ENCODE peak calls at places on chromosomes 12 and 14, in five cellular contexts. One of them, this sample, is unnamed.

GRCh38 chr12:51460519-51460918 is 35.9 kb downstream of the SLC4A8 start:
- DNase-seq in KBM-7: no peak
- DNase-seq in amniotic stem cell: no peak
- DNase-seq in MCF 10A: no peak
- DNase-seq in NCI-H2081: peak; percentile 49
- DNase-seq in this sample: no peak

GRCh38 chr12:128727999-128728398 is 95.8 kb downstream of the SLC15A4 start:
- DNase-seq in KBM-7: no peak
- DNase-seq in amniotic stem cell: no peak
- DNase-seq in MCF 10A: peak; percentile 46
- DNase-seq in NCI-H2081: no peak
- DNase-seq in this sample: no peak

GRCh38 chr12:123945441-123946151 is 27.0 kb downstream of the CCDC92 start:
- DNase-seq in KBM-7: no peak
- DNase-seq in amniotic stem cell: no peak
- DNase-seq in MCF 10A: no peak
- DNase-seq in NCI-H2081: no peak
- DNase-seq in this sample: no peak

GRCh38 chr12:46419675-46420074 is 47.1 kb upstream of the SLC38A2 start:
- DNase-seq in KBM-7: no peak
- DNase-seq in amniotic stem cell: no peak
- DNase-seq in MCF 10A: no peak
- DNase-seq in NCI-H2081: no peak
- DNase-seq in this sample: no peak

GRCh38 chr12:70508178-70508577 is 129.1 kb downstream of the PTPRB start:
- DNase-seq in KBM-7: no peak
- DNase-seq in amniotic stem cell: no peak
- DNase-seq in MCF 10A: no peak
- DNase-seq in NCI-H2081: no peak
- DNase-seq in this sample: no peak

GRCh38 chr14:50943943-50944646 is at the start of gene PYGL:
- DNase-seq in KBM-7: peak; percentile 84
- DNase-seq in amniotic stem cell: no peak
- DNase-seq in MCF 10A: peak; percentile 72
- DNase-seq in NCI-H2081: peak; percentile 60
- DNase-seq in this sample: peak; percentile 71

GRCh38 chr14:91315844-91316267 is 71.4 kb upstream of the GPR68 start:
- DNase-seq in KBM-7: peak; percentile 91
- DNase-seq in amniotic stem cell: no peak
- DNase-seq in MCF 10A: no peak
- DNase-seq in NCI-H2081: no peak
- DNase-seq in this sample: no peak

GRCh38 chr14:53355581-53356112 is 202.5 kb upstream of the DDHD1 start:
- DNase-seq in KBM-7: peak; percentile 20
- DNase-seq in amniotic stem cell: no peak
- DNase-seq in MCF 10A: peak; percentile 37
- DNase-seq in NCI-H2081: peak; percentile 36
- DNase-seq in this sample: peak; percentile 68

GRCh38 chr12:2372735-2373134 is 319.9 kb downstream of the CACNA1C start:
- DNase-seq in KBM-7: no peak
- DNase-seq in amniotic stem cell: no peak
- DNase-seq in MCF 10A: no peak
- DNase-seq in NCI-H2081: no peak
- DNase-seq in this sample: no peak

GRCh38 chr12:62767506-62767905 is 167.4 kb downstream of the PPM1H start:
- DNase-seq in KBM-7: no peak
- DNase-seq in amniotic stem cell: no peak
- DNase-seq in MCF 10A: peak; percentile 59
- DNase-seq in NCI-H2081: no peak
- DNase-seq in this sample: no peak

GRCh38 chr14:42140831-42141279 is 534.2 kb downstream of the LRFN5 start:
- DNase-seq in KBM-7: no peak
- DNase-seq in amniotic stem cell: peak; percentile 50
- DNase-seq in MCF 10A: peak; percentile 19
- DNase-seq in NCI-H2081: no peak
- DNase-seq in this sample: no peak

GRCh38 chr14:84750763-84751554 is 779.0 kb upstream of the FLRT2 start:
- DNase-seq in KBM-7: no peak
- DNase-seq in amniotic stem cell: no peak
- DNase-seq in MCF 10A: peak; percentile 7
- DNase-seq in NCI-H2081: no peak
- DNase-seq in this sample: no peak

GRCh38 chr12:63151061-63151897 is at the start of gene AVPR1A:
- DNase-seq in KBM-7: peak; percentile 38
- DNase-seq in amniotic stem cell: no peak
- DNase-seq in MCF 10A: no peak
- DNase-seq in NCI-H2081: peak; percentile 25
- DNase-seq in this sample: peak; percentile 80

GRCh38 chr12:94644141-94644575 is 6.2 kb downstream of the TMCC3 start:
- DNase-seq in KBM-7: peak; percentile 63
- DNase-seq in amniotic stem cell: no peak
- DNase-seq in MCF 10A: peak; percentile 67
- DNase-seq in NCI-H2081: no peak
- DNase-seq in this sample: no peak

GRCh38 chr14:103156733-103157411 is 33.6 kb downstream of the TNFAIP2 start:
- DNase-seq in KBM-7: no peak
- DNase-seq in amniotic stem cell: no peak
- DNase-seq in MCF 10A: no peak
- DNase-seq in NCI-H2081: no peak
- DNase-seq in this sample: no peak

GRCh38 chr14:85319998-85320397 is 209.9 kb upstream of the FLRT2 start:
- DNase-seq in KBM-7: no peak
- DNase-seq in amniotic stem cell: no peak
- DNase-seq in MCF 10A: peak; percentile 43
- DNase-seq in NCI-H2081: no peak
- DNase-seq in this sample: no peak

GRCh38 chr12:42482820-42483533 is 106.6 kb downstream of the PRICKLE1 start:
- DNase-seq in KBM-7: peak; percentile 78
- DNase-seq in amniotic stem cell: peak; percentile 50
- DNase-seq in MCF 10A: peak; percentile 61
- DNase-seq in NCI-H2081: peak; percentile 55
- DNase-seq in this sample: peak; percentile 80

GRCh38 chr12:82650627-82651337 is 35.9 kb upstream of the TMTC2 start:
- DNase-seq in KBM-7: no peak
- DNase-seq in amniotic stem cell: no peak
- DNase-seq in MCF 10A: peak; percentile 94
- DNase-seq in NCI-H2081: no peak
- DNase-seq in this sample: peak; percentile 26

GRCh38 chr12:103241184-103241583 is 254.6 kb downstream of the C12orf42 start:
- DNase-seq in KBM-7: no peak
- DNase-seq in amniotic stem cell: no peak
- DNase-seq in MCF 10A: no peak
- DNase-seq in NCI-H2081: peak; percentile 99
- DNase-seq in this sample: peak; percentile 100

GRCh38 chr12:54700301-54700700 is 52.1 kb upstream of the DCD start:
- DNase-seq in KBM-7: no peak
- DNase-seq in amniotic stem cell: no peak
- DNase-seq in MCF 10A: no peak
- DNase-seq in NCI-H2081: no peak
- DNase-seq in this sample: no peak

GRCh38 chr12:75086086-75087038 is 123.3 kb downstream of the KCNC2 start:
- DNase-seq in KBM-7: no peak
- DNase-seq in amniotic stem cell: peak; percentile 61
- DNase-seq in MCF 10A: peak; percentile 36
- DNase-seq in NCI-H2081: no peak
- DNase-seq in this sample: no peak

GRCh38 chr14:93788557-93789365 is 476 bp upstream of the PRIMA1 start:
- DNase-seq in KBM-7: no peak
- DNase-seq in amniotic stem cell: no peak
- DNase-seq in MCF 10A: peak; percentile 42
- DNase-seq in NCI-H2081: peak; percentile 59
- DNase-seq in this sample: peak; percentile 17